ENCODE peak calls at places on chromosomes 6 and 20, in ten cellular contexts. A, V, T, S, E, F, M, U, J and G are unnamed samples.
A peak's percentile ranks its signal among the peaks of the same experiment; 100 is the strongest.

GRCh38 chr20:17345321-17345720 is 118.5 kb downstream of the PCSK2 start:
- DNase-seq in T (no peak), U (no peak), F (peak; percentile 13), A (no peak), J (no peak), E (no peak), S (no peak), V (no peak), M (no peak), G (no peak)

GRCh38 chr20:2332711-2333110 is 36.9 kb downstream of the TGM3 start:
- DNase-seq in J (no peak), A (no peak), T (no peak), S (no peak), V (no peak), E (no peak), F (no peak), M (no peak), U (no peak), G (no peak)

GRCh38 chr6:149990672-149991402 is 27.1 kb downstream of the ULBP1 start:
- DNase-seq in A (no peak), M (peak; percentile 47), J (peak; percentile 55), E (peak; percentile 39), V (no peak), U (peak; percentile 12), T (no peak), S (no peak), F (no peak), G (no peak)

GRCh38 chr6:34018961-34019606 is 126.8 kb downstream of the GRM4 start:
- DNase-seq in A (no peak), T (no peak), U (no peak), V (no peak), S (no peak), F (no peak), E (no peak), M (no peak), J (no peak), G (no peak)

GRCh38 chr6:4008324-4009047 is 70.5 kb downstream of the FAM217A start:
- DNase-seq in U (no peak), E (peak; percentile 49), V (peak; percentile 80), F (peak; percentile 97), A (peak; percentile 60), M (no peak), T (no peak), S (no peak), J (peak; percentile 35), G (peak; percentile 66)

GRCh38 chr6:140921366-140922226 is 1211.1 kb upstream of the GJE1 start:
- DNase-seq in E (peak; percentile 13), F (peak; percentile 71), S (no peak), A (peak; percentile 31), T (no peak), M (no peak), J (peak; percentile 63), V (peak; percentile 64), U (no peak), G (peak; percentile 78)

GRCh38 chr6:73521351-73522254 is 771 bp upstream of the EEF1A1 start:
- DNase-seq in E (peak; percentile 83), V (peak; percentile 78), F (no peak), M (peak; percentile 89), T (no peak), S (peak; percentile 76), A (no peak), J (peak; percentile 86), U (no peak), G (peak; percentile 67)

GRCh38 chr6:1613631-1614447 is 4.1 kb downstream of the FOXC1 start:
- DNase-seq in J (peak; percentile 90), V (no peak), F (no peak), S (no peak), A (no peak), E (peak; percentile 89), M (peak; percentile 69), U (no peak), T (peak; percentile 38), G (no peak)

GRCh38 chr6:162856885-162857284 is 129.1 kb downstream of the PACRG start:
- DNase-seq in U (no peak), J (peak; percentile 91), T (peak; percentile 31), V (peak; percentile 80), M (no peak), F (peak; percentile 45), A (peak; percentile 57), S (no peak), E (peak; percentile 79), G (peak; percentile 79)
- H3K4me3 ChIP-seq in U (no peak overlapping the region), J (peak overlapping the region; percentile 40), T (no peak overlapping the region), V (peak overlapping the region; percentile 28), M (no peak overlapping the region), F (no peak overlapping the region), A (no peak overlapping the region), S (peak overlapping the region; percentile 29), E (peak overlapping the region; percentile 49), G (peak overlapping the region; percentile 12)

GRCh38 chr6:36737043-36737785 is 39.6 kb downstream of the RAB44 start:
- DNase-seq in S (no peak), E (no peak), U (no peak), M (no peak), A (no peak), V (no peak), J (no peak), T (no peak), F (no peak), G (no peak)

GRCh38 chr6:36735110-36735971 is 37.7 kb downstream of the RAB44 start:
- DNase-seq in E (no peak), F (peak; percentile 40), A (peak; percentile 75), M (peak; percentile 94), U (no peak), S (no peak), V (peak; percentile 53), T (peak; percentile 37), J (peak; percentile 52), G (peak; percentile 93)

GRCh38 chr6:36733300-36733699 is 35.7 kb downstream of the RAB44 start:
- DNase-seq in E (no peak), F (no peak), S (no peak), J (no peak), T (no peak), A (no peak), V (no peak), M (no peak), U (no peak), G (no peak)

GRCh38 chr6:36731622-36732310 is 34.1 kb downstream of the RAB44 start:
- DNase-seq in A (no peak), V (no peak), E (no peak), U (no peak), M (no peak), T (no peak), F (no peak), S (no peak), J (peak; percentile 38), G (no peak)

DNA sequence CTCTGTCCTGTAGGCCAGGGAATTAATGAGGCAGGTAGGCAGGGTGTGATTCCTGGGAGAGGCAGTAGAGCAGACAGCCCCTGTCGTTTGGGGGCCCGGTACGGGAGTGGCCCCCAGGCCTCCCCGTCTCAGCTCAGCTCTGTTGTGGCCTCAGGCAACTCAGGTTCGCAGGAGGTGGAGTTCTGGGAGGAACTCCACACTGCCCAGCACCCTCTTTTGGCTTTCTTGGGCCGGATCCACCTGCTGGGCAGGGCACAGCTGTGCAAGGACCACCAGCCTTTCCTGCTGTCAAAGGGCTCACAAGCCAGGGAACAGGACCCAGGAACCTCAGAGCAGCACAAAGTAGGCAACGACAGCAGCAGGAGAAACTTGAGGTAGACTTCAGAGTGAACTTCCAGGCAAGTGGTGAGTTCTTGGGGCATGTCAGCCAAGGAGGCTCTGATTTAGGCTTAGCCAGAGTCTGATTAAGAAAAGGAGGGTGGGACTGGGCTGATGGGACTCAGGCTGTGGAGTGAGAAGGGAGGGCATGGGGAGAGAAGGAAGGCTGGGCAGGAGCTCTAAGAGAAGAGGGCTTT is 36.9 kb downstream of the RAB44 start:
- DNase-seq in E (no peak), F (no peak), J (no peak), V (no peak), A (no peak), S (no peak), M (no peak), T (no peak), U (no peak), G (no peak)
- H3K4me3 ChIP-seq in E (no peak overlapping the region), F (no peak overlapping the region), J (no peak overlapping the region), V (no peak overlapping the region), A (no peak overlapping the region), S (peak overlapping the region; percentile 25), M (peak overlapping the region; percentile 41), T (no peak overlapping the region), U (no peak overlapping the region), G (no peak overlapping the region)

GRCh38 chr6:110414669-110415296 is 592 bp downstream of the DDO start:
- DNase-seq in M (no peak), J (no peak), A (no peak), S (no peak), V (no peak), F (no peak), U (no peak), E (no peak), T (no peak), G (no peak)
- H3K4me3 ChIP-seq in M (peak overlapping the region; percentile 46), J (no peak overlapping the region), A (no peak overlapping the region), S (peak overlapping the region; percentile 36), V (no peak overlapping the region), F (peak overlapping the region; percentile 59), U (no peak overlapping the region), E (peak overlapping the region; percentile 39), T (no peak overlapping the region), G (no peak overlapping the region)

GRCh38 chr6:35719407-35719829 is 17.4 kb upstream of the ARMC12 start:
- DNase-seq in A (no peak), U (no peak), M (no peak), V (no peak), E (no peak), S (no peak), T (no peak), F (no peak), J (no peak), G (no peak)

GRCh38 chr6:35718911-35719381 is 17.9 kb upstream of the ARMC12 start:
- DNase-seq in E (no peak), T (no peak), U (no peak), F (no peak), A (no peak), J (no peak), S (no peak), V (no peak), M (peak; percentile 59), G (peak; percentile 38)

GRCh38 chr6:35718354-35718695 is 18.5 kb upstream of the ARMC12 start:
- DNase-seq in J (peak; percentile 63), M (peak; percentile 27), S (no peak), T (no peak), V (no peak), F (no peak), U (no peak), A (no peak), E (no peak), G (no peak)

GRCh38 chr6:35722121-35722761 is 14.6 kb upstream of the ARMC12 start:
- DNase-seq in T (peak; percentile 70), J (no peak), M (peak; percentile 91), U (no peak), S (no peak), A (peak; percentile 77), E (no peak), F (peak; percentile 63), V (no peak), G (no peak)

DNA sequence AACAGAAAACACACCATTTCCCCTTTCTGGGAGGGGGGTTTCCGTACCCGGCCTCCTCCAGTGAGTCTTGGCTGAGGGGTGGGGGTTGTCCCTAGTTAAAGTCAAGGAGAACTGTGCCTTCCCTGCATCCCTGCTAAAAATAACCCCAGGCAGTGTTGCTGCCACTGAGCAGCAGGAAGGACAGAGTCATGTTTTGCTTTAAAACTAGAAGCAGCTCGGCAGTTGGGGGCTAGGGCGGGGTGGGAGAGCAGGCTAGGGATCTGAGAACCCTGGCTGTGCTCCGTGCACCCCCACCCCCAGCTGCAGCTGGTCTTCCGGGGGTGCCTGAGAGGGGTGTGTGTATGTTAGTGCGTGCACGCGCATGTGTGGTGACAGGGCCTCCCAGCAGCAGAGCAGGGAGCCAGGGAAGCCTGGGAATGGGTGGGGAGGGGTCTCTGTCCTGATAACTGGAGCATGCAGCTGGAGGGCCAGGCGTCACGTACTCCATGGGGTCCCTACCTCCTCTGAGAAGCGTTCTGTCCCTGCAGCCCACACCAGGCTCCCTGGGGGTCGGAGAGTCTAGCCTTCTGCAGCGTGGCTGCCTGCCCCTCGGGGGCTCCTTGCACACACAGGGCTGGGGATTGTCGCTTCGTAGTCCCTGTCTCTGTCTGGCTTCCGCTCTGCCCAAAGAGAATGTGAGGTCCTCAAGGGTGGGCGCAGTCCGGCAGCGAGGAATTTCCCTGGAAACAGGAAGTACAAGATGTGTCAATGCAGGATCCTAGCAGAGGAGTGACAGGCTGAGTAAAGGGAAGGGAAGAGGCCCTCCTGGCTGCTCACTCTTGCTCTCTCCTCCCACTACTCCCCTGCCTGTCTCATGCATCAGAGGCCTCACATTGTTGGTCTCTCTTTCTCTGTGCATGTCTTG is 16.8 kb upstream of the ARMC12 start:
- DNase-seq in M (peak; percentile 87), J (peak; percentile 58), V (peak; percentile 33), U (no peak), S (no peak), A (no peak), F (no peak), E (peak; percentile 63), T (no peak), G (peak; percentile 52)
- H3K4me3 ChIP-seq in M (peak overlapping the region; percentile 21), J (peak overlapping the region; percentile 29), V (peak overlapping the region; percentile 42), U (no peak overlapping the region), S (peak overlapping the region; percentile 13), A (no peak overlapping the region), F (no peak overlapping the region), E (no peak overlapping the region), T (no peak overlapping the region), G (peak overlapping the region; percentile 32)